ENCODE peak calls at places on chromosomes 3 and 15, in six cellular contexts. E is AG09309; V is stimulated activated CD4-positive, alpha-beta T cell treated with anti-CD3 and anti-CD28 coated beads, Interleukin-2, amount 100 ng/mL, for 48 hours; K is hippocampal formation; S is GDM1; Z is fibroblast of the conjunctiva. U is an unnamed sample.

GRCh38 chr3:135107043-135107442 is 312.0 kb downstream of the EPHB1 start:
- DNase-seq in E (no peak), V (no peak), K (no peak), S (no peak), Z (no peak), U (no peak)

GRCh38 chr3:133460809-133461208 is 61.0 kb downstream of the BFSP2 start:
- DNase-seq in E (no peak), V (no peak), K (no peak), S (no peak), Z (no peak), U (no peak)

GRCh38 chr3:38297947-38298711 is 16.0 kb downstream of the SLC22A14 start:
- DNase-seq in E (no peak), V (no peak), K (no peak), S (no peak), Z (peak), U (peak)

GRCh38 chr15:59295742-59296090 is 77.0 kb downstream of the MYO1E start:
- DNase-seq in E (no peak), V (no peak), K (no peak), S (no peak), Z (no peak), U (no peak)

GRCh38 chr15:62519900-62520299 is 354.8 kb upstream of the C2CD4B start:
- DNase-seq in E (no peak), V (peak), K (no peak), S (no peak), Z (no peak), U (no peak)

GRCh38 chr3:155611456-155611855 is 133.4 kb downstream of the PLCH1 start:
- DNase-seq in E (no peak), V (no peak), K (no peak), S (no peak), Z (no peak), U (no peak)

GRCh38 chr3:184399410-184399809 is 19.6 kb downstream of the CHRD start:
- DNase-seq in E (peak), V (no peak), K (no peak), S (no peak), Z (peak), U (no peak)

GRCh38 chr15:73078722-73079121 is 26.5 kb downstream of the NEO1 start:
- DNase-seq in E (peak), V (no peak), K (no peak), S (no peak), Z (no peak), U (no peak)

GRCh38 chr3:136008732-136009456 is 43.4 kb downstream of the PPP2R3A start:
- DNase-seq in E (no peak), V (no peak), K (no peak), S (no peak), Z (no peak), U (no peak)

GRCh38 chr3:134057006-134057832 is 27.5 kb upstream of the SLCO2A1 start:
- DNase-seq in E (no peak), V (no peak), K (no peak), S (no peak), Z (no peak), U (no peak)

GRCh38 chr15:85458764-85459163 is 78.4 kb downstream of the AKAP13 start:
- DNase-seq in E (no peak), V (no peak), K (no peak), S (no peak), Z (no peak), U (no peak)

GRCh38 chr3:130345487-130346079 is at the start of gene COL6A5:
- DNase-seq in E (no peak), V (no peak), K (no peak), S (no peak), Z (no peak), U (no peak)

GRCh38 chr15:90934949-90935751 is at the start of gene UNC45A:
- DNase-seq in E (no peak), V (peak), K (peak), S (peak), Z (peak), U (peak)

GRCh38 chr15:76341366-76342045 is 4.9 kb downstream of the ISL2 start:
- DNase-seq in E (no peak), V (no peak), K (no peak), S (no peak), Z (no peak), U (no peak)

GRCh38 chr3:126130981-126131750 is 47.2 kb upstream of the SLC41A3 start:
- DNase-seq in E (no peak), V (no peak), K (no peak), S (no peak), Z (no peak), U (no peak)

GRCh38 chr3:42476225-42477160 is 25.9 kb upstream of the VIPR1 start:
- DNase-seq in E (no peak), V (no peak), K (no peak), S (no peak), Z (no peak), U (no peak)

GRCh38 chr3:155093261-155093660 is 13.1 kb downstream of the MME start:
- DNase-seq in E (no peak), V (no peak), K (no peak), S (no peak), Z (no peak), U (no peak)

GRCh38 chr3:186298876-186299275 is 63.2 kb downstream of the DGKG start:
- DNase-seq in E (no peak), V (no peak), K (no peak), S (no peak), Z (no peak), U (peak)

GRCh38 chr15:49036650-49037545 is 9.3 kb downstream of the SECISBP2L start:
- DNase-seq in E (no peak), V (no peak), K (no peak), S (no peak), Z (no peak), U (no peak)